ENCODE peak calls at places on chromosomes 6 and 20, in six cellular contexts. O, Y, P, F, R and J are unnamed samples. For H3K4me1, the result is how much of the 10 kb centered on the place peaks cover.

GRCh38 chr6:170268216-170269129 is 22.4 kb downstream of the DLL1 start:
- DNase-seq in Y (no peak), F (no peak), O (no peak), R (no peak), P (no peak), J (no peak)

GRCh38 chr20:63065911-63066310 is 59.1 kb upstream of the BHLHE23 start:
- DNase-seq in O (peak), R (no peak), P (no peak), Y (no peak), F (no peak), J (no peak)

GRCh38 chr6:148179786-148180185 is 162.9 kb upstream of the SASH1 start:
- DNase-seq in O (no peak), R (no peak), F (peak), Y (no peak), P (peak), J (no peak)

GRCh38 chr6:97067045-97067444 is 142.5 kb downstream of the KLHL32 start:
- DNase-seq in F (no peak), R (no peak), Y (no peak), O (no peak), P (no peak), J (no peak)

GRCh38 chr6:170210026-170210390 is 80.9 kb downstream of the DLL1 start:
- DNase-seq in P (no peak), R (no peak), O (peak), F (no peak), Y (peak), J (no peak)

GRCh38 chr6:148657053-148657452 is 89.8 kb upstream of the UST start:
- DNase-seq in F (no peak), R (peak), P (no peak), Y (peak), O (no peak), J (no peak)

GRCh38 chr20:50598074-50598473 is 87.9 kb downstream of the PTPN1 start:
- DNase-seq in R (no peak), F (no peak), Y (no peak), P (no peak), O (no peak), J (no peak)

GRCh38 chr20:53901064-53901463 is 169.3 kb downstream of the BCAS1 start:
- DNase-seq in O (no peak), Y (no peak), R (peak), F (no peak), P (peak), J (no peak)

GRCh38 chr6:3697609-3698008 is 53.9 kb downstream of the PXDC1 start:
- DNase-seq in P (no peak), F (no peak), Y (no peak), R (no peak), O (no peak), J (no peak)

GRCh38 chr6:28769626-28770402 is 154.0 kb downstream of the TRIM27 start:
- DNase-seq in P (peak), O (no peak), F (no peak), Y (no peak), R (no peak), J (peak)

GRCh38 chr6:1578293-1578745 is 31.4 kb upstream of the FOXC1 start:
- DNase-seq in O (no peak), R (no peak), P (no peak), F (no peak), Y (no peak), J (peak)
- TF ChIP-seq EP300 in O (no peak), R (no peak), P (no peak), F (no peak), Y (no peak), J (no peak)

DNA sequence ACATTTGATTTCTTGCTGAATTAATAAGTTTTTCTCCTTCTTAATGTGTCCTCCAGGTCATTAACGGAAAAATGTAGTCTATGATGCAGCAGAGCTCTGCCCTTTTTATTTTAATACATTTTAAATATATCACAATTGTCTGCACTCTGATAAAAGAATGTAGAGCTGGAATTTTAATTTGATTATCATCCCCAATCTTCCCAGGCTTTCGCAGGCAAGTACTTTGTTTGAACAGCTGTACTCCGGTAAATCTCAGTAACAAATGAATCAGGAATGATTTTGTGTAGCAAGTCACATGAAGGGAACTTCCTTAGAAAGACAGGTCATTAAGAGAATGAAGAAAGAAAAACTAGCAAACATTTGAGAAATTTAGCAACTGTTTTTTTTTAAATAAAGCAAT is 147.2 kb downstream of the SOX4 start:
- DNase-seq in R (no peak), Y (no peak), P (no peak), F (no peak), O (no peak), J (no peak)
- H3K4me1 ChIP-seq in R (under half), Y (under half), P (half or more), F (under half), O (under half), J (under half)

DNA sequence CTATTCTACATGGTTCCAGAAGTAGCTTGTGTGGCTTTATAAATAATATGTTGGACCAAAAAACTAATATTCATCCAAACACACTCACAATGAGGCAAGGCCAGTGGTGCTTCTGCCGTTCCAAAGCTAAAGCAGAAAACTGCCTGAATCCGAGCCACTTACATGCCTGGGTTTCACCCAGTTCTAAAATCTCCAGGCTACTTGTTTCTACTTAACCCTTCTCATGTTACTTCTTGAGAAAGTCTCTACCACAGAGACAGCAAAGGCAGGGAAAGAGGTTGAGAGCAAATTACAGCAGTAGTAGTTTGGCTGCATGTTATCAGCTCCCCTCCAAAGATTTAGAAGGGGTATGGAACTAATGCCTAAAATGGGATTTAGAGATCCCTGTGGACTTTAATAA is 62.0 kb downstream of the FAXC start:
- DNase-seq in Y (no peak), R (no peak), F (no peak), P (no peak), O (no peak), J (no peak)
- TF ChIP-seq CTCF in Y (no peak), R (no peak), F (no peak), P (no peak), O (no peak), J (no peak)

GRCh38 chr6:26025047-26025893 is 62.0 kb upstream of the HFE start:
- DNase-seq in P (peak), Y (peak), F (no peak), O (peak), R (no peak), J (no peak)
- TF ChIP-seq EP300 in P (no peak), Y (no peak), F (no peak), O (peak), R (peak), J (peak)

GRCh38 chr6:71386215-71386614 is 97.6 kb downstream of the OGFRL1 start:
- DNase-seq in R (no peak), O (no peak), P (no peak), F (no peak), Y (no peak), J (no peak)

GRCh38 chr6:71387179-71387578 is 98.6 kb downstream of the OGFRL1 start:
- DNase-seq in P (no peak), R (no peak), F (no peak), Y (no peak), O (no peak), J (no peak)

GRCh38 chr6:71383891-71384489 is 95.4 kb downstream of the OGFRL1 start:
- DNase-seq in R (no peak), P (peak), O (no peak), F (no peak), Y (no peak), J (no peak)

GRCh38 chr6:71383476-71383875 is 94.9 kb downstream of the OGFRL1 start:
- DNase-seq in R (no peak), P (no peak), Y (no peak), F (no peak), O (no peak), J (no peak)

DNA sequence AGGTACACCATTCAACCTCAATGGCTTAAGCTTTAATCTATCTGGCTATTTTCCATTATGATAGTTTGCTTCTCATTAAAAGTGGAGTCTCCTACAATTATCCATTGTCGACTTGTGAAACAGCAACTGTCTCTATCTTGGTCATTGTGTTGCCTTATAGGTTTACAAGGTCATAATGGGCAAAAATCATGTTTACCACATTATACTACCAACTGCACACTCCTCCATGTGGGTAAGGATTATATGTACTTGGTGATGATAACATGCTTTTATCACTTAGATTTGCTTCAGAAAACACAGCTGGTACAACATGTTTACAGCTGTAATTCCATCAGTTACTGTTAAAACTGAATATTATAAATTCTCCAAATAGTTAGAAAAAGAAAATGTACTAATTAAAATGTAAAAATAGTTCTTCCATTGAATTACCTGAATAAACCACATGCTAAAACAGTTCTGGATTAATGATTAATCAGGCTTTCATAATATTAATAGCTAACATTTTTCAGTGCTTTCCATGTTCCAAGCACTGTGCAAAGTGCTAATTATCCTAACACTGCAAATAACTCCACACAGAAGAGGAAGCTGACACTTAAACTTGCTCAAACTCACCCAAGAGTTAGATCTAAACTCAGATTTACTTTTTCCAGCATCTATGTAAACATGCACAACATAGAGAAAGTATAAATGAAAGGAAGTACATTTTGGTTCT is 96.7 kb downstream of the OGFRL1 start:
- DNase-seq in O (no peak), Y (no peak), F (no peak), R (no peak), P (no peak), J (no peak)
- H3K4me1 ChIP-seq in O (under half), Y (half or more), F (under half), R (under half), P (half or more), J (under half)

GRCh38 chr6:127221201-127221600 is 45.5 kb upstream of the RNF146 start:
- DNase-seq in F (peak), O (no peak), P (no peak), R (no peak), Y (no peak), J (no peak)
- TF ChIP-seq CTCF in F (no peak), O (no peak), P (no peak), R (no peak), Y (no peak), J (no peak)

GRCh38 chr6:113598786-113599185 is 258.4 kb upstream of the MARCKS start:
- DNase-seq in P (no peak), O (no peak), Y (no peak), R (no peak), F (no peak), J (no peak)

GRCh38 chr6:113596477-113596876 is 260.7 kb upstream of the MARCKS start:
- DNase-seq in P (no peak), F (no peak), Y (no peak), O (no peak), R (no peak), J (no peak)

GRCh38 chr6:113596907-113597583 is 260.1 kb upstream of the MARCKS start:
- DNase-seq in O (no peak), F (peak), Y (no peak), R (no peak), P (no peak), J (no peak)

GRCh38 chr6:113594726-113595125 is 262.4 kb upstream of the MARCKS start:
- DNase-seq in Y (no peak), P (peak), R (no peak), F (no peak), O (no peak), J (no peak)

DNA sequence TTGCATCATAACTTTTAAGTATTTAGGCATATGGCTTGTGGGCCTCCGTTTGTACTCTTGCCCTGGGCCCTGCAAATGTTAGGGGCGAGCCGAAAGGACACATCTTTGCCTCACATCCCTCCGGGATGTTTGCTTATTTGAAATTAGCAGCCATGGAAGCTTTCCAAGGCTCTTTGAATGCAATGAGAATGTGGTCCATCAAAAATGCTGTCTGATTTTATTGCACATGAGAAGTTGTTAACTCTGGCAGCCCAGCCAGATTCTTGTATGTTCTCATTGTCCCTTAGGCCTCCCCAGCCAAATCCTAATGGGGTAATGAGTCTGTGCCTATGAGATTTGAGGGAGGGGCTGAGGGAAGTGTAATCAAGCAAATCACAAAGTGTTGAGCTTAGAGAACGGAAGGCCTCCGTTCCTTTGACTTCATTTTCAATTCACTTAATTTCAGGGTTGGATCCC is 261.2 kb upstream of the MARCKS start:
- DNase-seq in F (peak), Y (no peak), P (no peak), O (peak), R (no peak), J (no peak)
- TF ChIP-seq EP300 in F (no peak), Y (no peak), P (no peak), O (peak), R (no peak), J (no peak)

GRCh38 chr20:57267158-57267821 is 849 bp upstream of the BMP7 start:
- DNase-seq in R (no peak), F (no peak), O (no peak), Y (no peak), P (no peak), J (no peak)
- H3K4me1 ChIP-seq in R (under half), F (under half), O (under half), Y (under half), P (under half), J (under half)